ENCODE peak calls at places on chromosomes 13 and 19, in six cellular contexts. Y, Q, A, N, M and T are unnamed samples.

GRCh38 chr13:80705371-80706163 is 364.6 kb upstream of the SPRY2 start:
- DNase-seq in Y (no peak), Q (no peak), A (no peak), N (no peak), M (no peak), T (no peak)

GRCh38 chr19:45526143-45526542 is 18.9 kb downstream of the VASP start:
- DNase-seq in Y (peak), Q (no peak), A (peak), N (peak), M (no peak), T (peak)

GRCh38 chr19:32058131-32058530 is 287.3 kb upstream of the ZNF507 start:
- DNase-seq in Y (no peak), Q (no peak), A (no peak), N (no peak), M (no peak), T (no peak)

GRCh38 chr19:16789238-16789637 is 40.0 kb upstream of the SIN3B start:
- DNase-seq in Y (no peak), Q (no peak), A (no peak), N (no peak), M (no peak), T (no peak)

GRCh38 chr13:99467764-99468163 is 33.5 kb upstream of the TM9SF2 start:
- DNase-seq in Y (peak), Q (no peak), A (no peak), N (no peak), M (no peak), T (no peak)

GRCh38 chr13:27306364-27306763 is 35.7 kb downstream of the RASL11A start:
- DNase-seq in Y (no peak), Q (no peak), A (no peak), N (no peak), M (no peak), T (no peak)

GRCh38 chr19:21028969-21029268 is 8.5 kb downstream of the ZNF430 start:
- DNase-seq in Y (no peak), Q (no peak), A (no peak), N (no peak), M (no peak), T (no peak)

GRCh38 chr13:111344471-111345191 is 24.2 kb downstream of the TEX29 start:
- DNase-seq in Y (peak), Q (no peak), A (peak), N (no peak), M (peak), T (peak)

GRCh38 chr13:95298971-95299627 is 2.2 kb downstream of the ABCC4 start:
- DNase-seq in Y (peak), Q (no peak), A (no peak), N (no peak), M (peak), T (no peak)